ENCODE peak calls at places on chromosomes 7 and 10, in six cellular contexts. One of them, this sample, is unnamed.

GRCh38 chr7:641269-641671 is 85.2 kb upstream of the DNAAF5 start:
- DNase-seq in stimulated activated CD4-positive, alpha-beta T cell treated with anti-CD3 and anti-CD28 coated beads, Interleukin-4, amount 100 ng/mL, for 48 hours: no peak
- DNase-seq in coronary artery: no peak
- DNase-seq in activated naive CD4-positive, alpha-beta T cell: no peak
- DNase-seq in aorta: peak
- DNase-seq in tibial nerve: no peak
- DNase-seq in this sample: no peak

GRCh38 chr7:94284120-94284519 is 110.6 kb upstream of the COL1A2 start:
- DNase-seq in stimulated activated CD4-positive, alpha-beta T cell treated with anti-CD3 and anti-CD28 coated beads, Interleukin-4, amount 100 ng/mL, for 48 hours: no peak
- DNase-seq in coronary artery: no peak
- DNase-seq in activated naive CD4-positive, alpha-beta T cell: no peak
- DNase-seq in aorta: no peak
- DNase-seq in tibial nerve: no peak
- DNase-seq in this sample: no peak

GRCh38 chr10:13942030-13942429 is 355.3 kb downstream of the PRPF18 start:
- DNase-seq in stimulated activated CD4-positive, alpha-beta T cell treated with anti-CD3 and anti-CD28 coated beads, Interleukin-4, amount 100 ng/mL, for 48 hours: no peak
- DNase-seq in coronary artery: peak
- DNase-seq in activated naive CD4-positive, alpha-beta T cell: no peak
- DNase-seq in aorta: no peak
- DNase-seq in tibial nerve: no peak
- DNase-seq in this sample: no peak

GRCh38 chr7:36216063-36216684 is 63.1 kb downstream of the EEPD1 start:
- DNase-seq in stimulated activated CD4-positive, alpha-beta T cell treated with anti-CD3 and anti-CD28 coated beads, Interleukin-4, amount 100 ng/mL, for 48 hours: no peak
- DNase-seq in coronary artery: no peak
- DNase-seq in activated naive CD4-positive, alpha-beta T cell: no peak
- DNase-seq in aorta: no peak
- DNase-seq in tibial nerve: no peak
- DNase-seq in this sample: no peak

GRCh38 chr10:50605280-50606270 is 18.2 kb downstream of the SGMS1 start:
- DNase-seq in stimulated activated CD4-positive, alpha-beta T cell treated with anti-CD3 and anti-CD28 coated beads, Interleukin-4, amount 100 ng/mL, for 48 hours: no peak
- DNase-seq in coronary artery: no peak
- DNase-seq in activated naive CD4-positive, alpha-beta T cell: no peak
- DNase-seq in aorta: no peak
- DNase-seq in tibial nerve: no peak
- DNase-seq in this sample: no peak

GRCh38 chr7:97845622-97846203 is 26.5 kb downstream of the ASNS start:
- DNase-seq in stimulated activated CD4-positive, alpha-beta T cell treated with anti-CD3 and anti-CD28 coated beads, Interleukin-4, amount 100 ng/mL, for 48 hours: no peak
- DNase-seq in coronary artery: no peak
- DNase-seq in activated naive CD4-positive, alpha-beta T cell: no peak
- DNase-seq in aorta: no peak
- DNase-seq in tibial nerve: no peak
- DNase-seq in this sample: no peak

GRCh38 chr10:76111986-76112825 is 680.8 kb downstream of the LRMDA start:
- DNase-seq in stimulated activated CD4-positive, alpha-beta T cell treated with anti-CD3 and anti-CD28 coated beads, Interleukin-4, amount 100 ng/mL, for 48 hours: no peak
- DNase-seq in coronary artery: peak
- DNase-seq in activated naive CD4-positive, alpha-beta T cell: no peak
- DNase-seq in aorta: no peak
- DNase-seq in tibial nerve: no peak
- DNase-seq in this sample: no peak

GRCh38 chr10:99883523-99883922 is 101.1 kb downstream of the ABCC2 start:
- DNase-seq in stimulated activated CD4-positive, alpha-beta T cell treated with anti-CD3 and anti-CD28 coated beads, Interleukin-4, amount 100 ng/mL, for 48 hours: no peak
- DNase-seq in coronary artery: no peak
- DNase-seq in activated naive CD4-positive, alpha-beta T cell: no peak
- DNase-seq in aorta: no peak
- DNase-seq in tibial nerve: no peak
- DNase-seq in this sample: no peak

GRCh38 chr10:69403519-69403918 is 13.2 kb downstream of the TACR2 start:
- DNase-seq in stimulated activated CD4-positive, alpha-beta T cell treated with anti-CD3 and anti-CD28 coated beads, Interleukin-4, amount 100 ng/mL, for 48 hours: no peak
- DNase-seq in coronary artery: no peak
- DNase-seq in activated naive CD4-positive, alpha-beta T cell: no peak
- DNase-seq in aorta: no peak
- DNase-seq in tibial nerve: no peak
- DNase-seq in this sample: no peak

GRCh38 chr10:51235865-51236264 is 161.6 kb downstream of the PRKG1 start:
- DNase-seq in stimulated activated CD4-positive, alpha-beta T cell treated with anti-CD3 and anti-CD28 coated beads, Interleukin-4, amount 100 ng/mL, for 48 hours: no peak
- DNase-seq in coronary artery: no peak
- DNase-seq in activated naive CD4-positive, alpha-beta T cell: no peak
- DNase-seq in aorta: no peak
- DNase-seq in tibial nerve: no peak
- DNase-seq in this sample: no peak

GRCh38 chr7:82018226-82018625 is 248.4 kb upstream of the HGF start:
- DNase-seq in stimulated activated CD4-positive, alpha-beta T cell treated with anti-CD3 and anti-CD28 coated beads, Interleukin-4, amount 100 ng/mL, for 48 hours: no peak
- DNase-seq in coronary artery: no peak
- DNase-seq in activated naive CD4-positive, alpha-beta T cell: no peak
- DNase-seq in aorta: no peak
- DNase-seq in tibial nerve: no peak
- DNase-seq in this sample: no peak

GRCh38 chr10:32005050-32005449 is 51.2 kb downstream of the KIF5B start:
- DNase-seq in stimulated activated CD4-positive, alpha-beta T cell treated with anti-CD3 and anti-CD28 coated beads, Interleukin-4, amount 100 ng/mL, for 48 hours: no peak
- DNase-seq in coronary artery: no peak
- DNase-seq in activated naive CD4-positive, alpha-beta T cell: no peak
- DNase-seq in aorta: no peak
- DNase-seq in tibial nerve: no peak
- DNase-seq in this sample: no peak

GRCh38 chr7:25694690-25695089 is 457.3 kb upstream of the NFE2L3 start:
- DNase-seq in stimulated activated CD4-positive, alpha-beta T cell treated with anti-CD3 and anti-CD28 coated beads, Interleukin-4, amount 100 ng/mL, for 48 hours: no peak
- DNase-seq in coronary artery: no peak
- DNase-seq in activated naive CD4-positive, alpha-beta T cell: no peak
- DNase-seq in aorta: no peak
- DNase-seq in tibial nerve: no peak
- DNase-seq in this sample: no peak

GRCh38 chr10:132308588-132309451 is 1.1 kb upstream of the STK32C start:
- DNase-seq in stimulated activated CD4-positive, alpha-beta T cell treated with anti-CD3 and anti-CD28 coated beads, Interleukin-4, amount 100 ng/mL, for 48 hours: no peak
- DNase-seq in coronary artery: peak
- DNase-seq in activated naive CD4-positive, alpha-beta T cell: no peak
- DNase-seq in aorta: peak
- DNase-seq in tibial nerve: no peak
- DNase-seq in this sample: no peak

GRCh38 chr10:78524342-78524741 is 490.7 kb downstream of the RPS24 start:
- DNase-seq in stimulated activated CD4-positive, alpha-beta T cell treated with anti-CD3 and anti-CD28 coated beads, Interleukin-4, amount 100 ng/mL, for 48 hours: no peak
- DNase-seq in coronary artery: peak
- DNase-seq in activated naive CD4-positive, alpha-beta T cell: no peak
- DNase-seq in aorta: no peak
- DNase-seq in tibial nerve: no peak
- DNase-seq in this sample: no peak

GRCh38 chr10:43200538-43201390 is 62.5 kb downstream of the CSGALNACT2 start:
- DNase-seq in stimulated activated CD4-positive, alpha-beta T cell treated with anti-CD3 and anti-CD28 coated beads, Interleukin-4, amount 100 ng/mL, for 48 hours: no peak
- DNase-seq in coronary artery: no peak
- DNase-seq in activated naive CD4-positive, alpha-beta T cell: no peak
- DNase-seq in aorta: peak
- DNase-seq in tibial nerve: no peak
- DNase-seq in this sample: no peak

GRCh38 chr7:6640246-6640721 is 3.2 kb downstream of the ZNF316 start:
- DNase-seq in stimulated activated CD4-positive, alpha-beta T cell treated with anti-CD3 and anti-CD28 coated beads, Interleukin-4, amount 100 ng/mL, for 48 hours: peak
- DNase-seq in coronary artery: no peak
- DNase-seq in activated naive CD4-positive, alpha-beta T cell: no peak
- DNase-seq in aorta: no peak
- DNase-seq in tibial nerve: peak
- DNase-seq in this sample: no peak

GRCh38 chr7:107939472-107940145 is 48.6 kb downstream of the DLD start:
- DNase-seq in stimulated activated CD4-positive, alpha-beta T cell treated with anti-CD3 and anti-CD28 coated beads, Interleukin-4, amount 100 ng/mL, for 48 hours: no peak
- DNase-seq in coronary artery: no peak
- DNase-seq in activated naive CD4-positive, alpha-beta T cell: no peak
- DNase-seq in aorta: peak
- DNase-seq in tibial nerve: no peak
- DNase-seq in this sample: no peak

GRCh38 chr7:158819571-158820203 is 9.6 kb downstream of the ESYT2 start:
- DNase-seq in stimulated activated CD4-positive, alpha-beta T cell treated with anti-CD3 and anti-CD28 coated beads, Interleukin-4, amount 100 ng/mL, for 48 hours: no peak
- DNase-seq in coronary artery: no peak
- DNase-seq in activated naive CD4-positive, alpha-beta T cell: no peak
- DNase-seq in aorta: no peak
- DNase-seq in tibial nerve: no peak
- DNase-seq in this sample: no peak

GRCh38 chr7:54179321-54180029 is 362.7 kb upstream of the VSTM2A start:
- DNase-seq in stimulated activated CD4-positive, alpha-beta T cell treated with anti-CD3 and anti-CD28 coated beads, Interleukin-4, amount 100 ng/mL, for 48 hours: no peak
- DNase-seq in coronary artery: no peak
- DNase-seq in activated naive CD4-positive, alpha-beta T cell: no peak
- DNase-seq in aorta: no peak
- DNase-seq in tibial nerve: no peak
- DNase-seq in this sample: no peak

GRCh38 chr10:72276421-72277339 is 3.0 kb downstream of the DDIT4 start:
- DNase-seq in stimulated activated CD4-positive, alpha-beta T cell treated with anti-CD3 and anti-CD28 coated beads, Interleukin-4, amount 100 ng/mL, for 48 hours: no peak
- DNase-seq in coronary artery: no peak
- DNase-seq in activated naive CD4-positive, alpha-beta T cell: no peak
- DNase-seq in aorta: no peak
- DNase-seq in tibial nerve: no peak
- DNase-seq in this sample: no peak

GRCh38 chr7:276230-276835 is 13.6 kb upstream of the FOXL3 start:
- DNase-seq in stimulated activated CD4-positive, alpha-beta T cell treated with anti-CD3 and anti-CD28 coated beads, Interleukin-4, amount 100 ng/mL, for 48 hours: no peak
- DNase-seq in coronary artery: no peak
- DNase-seq in activated naive CD4-positive, alpha-beta T cell: no peak
- DNase-seq in aorta: peak
- DNase-seq in tibial nerve: no peak
- DNase-seq in this sample: no peak

GRCh38 chr10:43292745-43293676 is 26.1 kb upstream of the RASGEF1A start:
- DNase-seq in stimulated activated CD4-positive, alpha-beta T cell treated with anti-CD3 and anti-CD28 coated beads, Interleukin-4, amount 100 ng/mL, for 48 hours: peak
- DNase-seq in coronary artery: no peak
- DNase-seq in activated naive CD4-positive, alpha-beta T cell: no peak
- DNase-seq in aorta: no peak
- DNase-seq in tibial nerve: peak
- DNase-seq in this sample: peak

GRCh38 chr7:97272237-97272975 is 154.9 kb downstream of the SDHAF3 start:
- DNase-seq in stimulated activated CD4-positive, alpha-beta T cell treated with anti-CD3 and anti-CD28 coated beads, Interleukin-4, amount 100 ng/mL, for 48 hours: no peak
- DNase-seq in coronary artery: no peak
- DNase-seq in activated naive CD4-positive, alpha-beta T cell: no peak
- DNase-seq in aorta: no peak
- DNase-seq in tibial nerve: no peak
- DNase-seq in this sample: no peak

GRCh38 chr10:11877506-11877905 is 54.4 kb downstream of the PROSER2 start:
- DNase-seq in stimulated activated CD4-positive, alpha-beta T cell treated with anti-CD3 and anti-CD28 coated beads, Interleukin-4, amount 100 ng/mL, for 48 hours: no peak
- DNase-seq in coronary artery: no peak
- DNase-seq in activated naive CD4-positive, alpha-beta T cell: no peak
- DNase-seq in aorta: peak
- DNase-seq in tibial nerve: no peak
- DNase-seq in this sample: no peak

GRCh38 chr7:30249986-30250774 is 34.2 kb upstream of the ZNRF2 start:
- DNase-seq in stimulated activated CD4-positive, alpha-beta T cell treated with anti-CD3 and anti-CD28 coated beads, Interleukin-4, amount 100 ng/mL, for 48 hours: no peak
- DNase-seq in coronary artery: no peak
- DNase-seq in activated naive CD4-positive, alpha-beta T cell: no peak
- DNase-seq in aorta: no peak
- DNase-seq in tibial nerve: no peak
- DNase-seq in this sample: no peak

GRCh38 chr7:44962483-44963251 is 16.1 kb downstream of the MYO1G start:
- DNase-seq in stimulated activated CD4-positive, alpha-beta T cell treated with anti-CD3 and anti-CD28 coated beads, Interleukin-4, amount 100 ng/mL, for 48 hours: no peak
- DNase-seq in coronary artery: peak
- DNase-seq in activated naive CD4-positive, alpha-beta T cell: no peak
- DNase-seq in aorta: peak
- DNase-seq in tibial nerve: no peak
- DNase-seq in this sample: peak

GRCh38 chr7:150806863-150807262 is 6.3 kb downstream of the TMEM176A start:
- DNase-seq in stimulated activated CD4-positive, alpha-beta T cell treated with anti-CD3 and anti-CD28 coated beads, Interleukin-4, amount 100 ng/mL, for 48 hours: no peak
- DNase-seq in coronary artery: no peak
- DNase-seq in activated naive CD4-positive, alpha-beta T cell: no peak
- DNase-seq in aorta: no peak
- DNase-seq in tibial nerve: no peak
- DNase-seq in this sample: no peak

GRCh38 chr10:99593312-99593711 is 26.9 kb downstream of the SLC25A28 start:
- DNase-seq in stimulated activated CD4-positive, alpha-beta T cell treated with anti-CD3 and anti-CD28 coated beads, Interleukin-4, amount 100 ng/mL, for 48 hours: no peak
- DNase-seq in coronary artery: peak
- DNase-seq in activated naive CD4-positive, alpha-beta T cell: no peak
- DNase-seq in aorta: no peak
- DNase-seq in tibial nerve: no peak
- DNase-seq in this sample: no peak